ENCODE peak calls at places on chromosomes 1 and 21, in five cellular contexts. X, N, U, E and R are unnamed samples.

GRCh38 chr1:181802466-181802865 is 259.0 kb downstream of the ZNF648 start:
- DNase-seq in X (no peak), N (no peak), U (no peak), E (no peak), R (no peak)

GRCh38 chr1:7583291-7584096 is 187.6 kb upstream of the VAMP3 start:
- DNase-seq in X (no peak), N (no peak), U (no peak), E (no peak), R (no peak)

GRCh38 chr21:36297938-36298572 is 21.9 kb upstream of the MORC3 start:
- DNase-seq in X (no peak), N (no peak), U (peak), E (no peak), R (no peak)

GRCh38 chr1:212242288-212242984 is 42.8 kb upstream of the PPP2R5A start:
- DNase-seq in X (peak), N (no peak), U (no peak), E (no peak), R (no peak)

GRCh38 chr21:29334717-29335428 is 36.2 kb downstream of the BACH1 start:
- DNase-seq in X (no peak), N (no peak), U (peak), E (no peak), R (no peak)

GRCh38 chr1:40876891-40877290 is 14.7 kb upstream of the CITED4 start:
- DNase-seq in X (no peak), N (no peak), U (peak), E (no peak), R (no peak)

GRCh38 chr1:86156571-86157455 is at the start of gene COL24A1:
- DNase-seq in X (no peak), N (peak), U (peak), E (peak), R (peak)

GRCh38 chr21:33947451-33948095 is 32.0 kb upstream of the ATP5PO start:
- DNase-seq in X (peak), N (peak), U (peak), E (peak), R (peak)

GRCh38 chr1:215637041-215637573 is 70.0 kb downstream of the KCTD3 start:
- DNase-seq in X (peak), N (no peak), U (peak), E (no peak), R (no peak)

GRCh38 chr1:17233675-17234074 is 15.2 kb upstream of the PADI3 start:
- DNase-seq in X (peak), N (peak), U (peak), E (peak), R (no peak)

GRCh38 chr21:36769051-36769867 is 70.3 kb downstream of the SIM2 start:
- DNase-seq in X (peak), N (no peak), U (no peak), E (no peak), R (no peak)

GRCh38 chr1:85027242-85027983 is 20.9 kb downstream of the MCOLN3 start:
- DNase-seq in X (no peak), N (peak), U (peak), E (peak), R (peak)

GRCh38 chr1:113811353-113811887 is 856 bp downstream of the RSBN1 start:
- DNase-seq in X (peak), N (peak), U (peak), E (peak), R (peak)

GRCh38 chr1:82491301-82491986 is 690.7 kb downstream of the ADGRL2 start:
- DNase-seq in X (no peak), N (no peak), U (no peak), E (no peak), R (no peak)

GRCh38 chr1:213179784-213180183 is 128.7 kb downstream of the RPS6KC1 start:
- DNase-seq in X (no peak), N (no peak), U (no peak), E (no peak), R (no peak)

GRCh38 chr21:32018381-32018780 is 145.6 kb downstream of the HUNK start:
- DNase-seq in X (no peak), N (no peak), U (no peak), E (no peak), R (no peak)

GRCh38 chr1:225824522-225824921 is 14.6 kb downstream of the EPHX1 start:
- DNase-seq in X (no peak), N (no peak), U (no peak), E (no peak), R (peak)

GRCh38 chr1:12324423-12324822 is 94.6 kb downstream of the VPS13D start:
- DNase-seq in X (no peak), N (peak), U (no peak), E (no peak), R (no peak)

GRCh38 chr21:31873275-31873695 is 465 bp downstream of the HUNK start:
- DNase-seq in X (no peak), N (peak), U (no peak), E (no peak), R (no peak)

GRCh38 chr1:42433324-42433860 is 22.4 kb downstream of the ZMYND12 start:
- DNase-seq in X (no peak), N (peak), U (no peak), E (no peak), R (no peak)

GRCh38 chr1:7298749-7299151 is 472.3 kb upstream of the VAMP3 start:
- DNase-seq in X (no peak), N (peak), U (peak), E (peak), R (no peak)

GRCh38 chr1:93798301-93798700 is 80.7 kb downstream of the DNTTIP2 start:
- DNase-seq in X (no peak), N (no peak), U (peak), E (no peak), R (no peak)

GRCh38 chr1:155871390-155871789 is 12.0 kb downstream of the SYT11 start:
- DNase-seq in X (peak), N (no peak), U (no peak), E (no peak), R (peak)

GRCh38 chr21:39281207-39281606 is 32.2 kb downstream of the BRWD1 start:
- DNase-seq in X (no peak), N (no peak), U (no peak), E (no peak), R (no peak)

GRCh38 chr1:44485229-44485932 is 80.3 kb downstream of the RNF220 start:
- DNase-seq in X (no peak), N (peak), U (peak), E (no peak), R (no peak)

GRCh38 chr1:226657788-226658537 is 81.1 kb downstream of the ITPKB start:
- DNase-seq in X (peak), N (no peak), U (no peak), E (no peak), R (no peak)

GRCh38 chr21:42179316-42179715 is 39.6 kb upstream of the ABCG1 start:
- DNase-seq in X (peak), N (no peak), U (no peak), E (no peak), R (no peak)

GRCh38 chr1:234919061-234919755 is 209.4 kb downstream of the TOMM20 start:
- DNase-seq in X (peak), N (no peak), U (no peak), E (no peak), R (no peak)

GRCh38 chr1:113390871-113391642 is 742 bp downstream of the MAGI3 start:
- DNase-seq in X (peak), N (peak), U (peak), E (peak), R (peak)

GRCh38 chr1:108842525-108843181 is 14.2 kb downstream of the AKNAD1 start:
- DNase-seq in X (no peak), N (peak), U (no peak), E (no peak), R (no peak)

GRCh38 chr21:43658769-43659135 is 536 bp downstream of the HSF2BP start:
- DNase-seq in X (no peak), N (no peak), U (no peak), E (no peak), R (peak)

GRCh38 chr1:112614460-112615065 is 4.4 kb downstream of the ST7L start:
- DNase-seq in X (no peak), N (peak), U (peak), E (peak), R (peak)

GRCh38 chr1:66095190-66095589 is 302.5 kb downstream of the PDE4B start:
- DNase-seq in X (no peak), N (no peak), U (no peak), E (no peak), R (no peak)

GRCh38 chr1:109765896-109766615 is 2.3 kb upstream of the EPS8L3 start:
- DNase-seq in X (no peak), N (no peak), U (no peak), E (no peak), R (no peak)

GRCh38 chr1:157147906-157148717 is 9.9 kb upstream of the ETV3 start:
- DNase-seq in X (peak), N (no peak), U (peak), E (no peak), R (no peak)